ENCODE peak calls at places on chromosomes 11 and 22, in six cellular contexts. G, A, D, O, E and M are unnamed samples.
A peak's percentile ranks its signal among the peaks of the same experiment; 100 is the strongest.

GRCh38 chr11:128713595-128713994 is 19.7 kb downstream of the FLI1 start:
- DNase-seq in G (no peak), E (no peak), D (no peak), A (no peak), O (no peak), M (no peak)

GRCh38 chr22:24198682-24199052 is 17.4 kb downstream of the SUSD2 start:
- DNase-seq in E (no peak), O (no peak), A (no peak), D (no peak), G (no peak), M (no peak)

GRCh38 chr11:77205467-77206263 is 77.6 kb downstream of the MYO7A start:
- DNase-seq in G (no peak), E (no peak), A (no peak), O (no peak), D (no peak), M (no peak)

GRCh38 chr22:42214625-42215415 is 55.6 kb downstream of the TCF20 start:
- DNase-seq in A (no peak), D (no peak), E (no peak), O (no peak), G (no peak), M (no peak)

GRCh38 chr11:69092263-69092662 is 43.5 kb downstream of the TPCN2 start:
- DNase-seq in A (no peak), G (no peak), E (no peak), O (no peak), D (no peak), M (no peak)

GRCh38 chr22:36510966-36511881 is 4.4 kb upstream of the FOXRED2 start:
- DNase-seq in E (no peak), O (no peak), D (peak; percentile 54), G (peak; percentile 34), A (no peak), M (no peak)

GRCh38 chr11:134404485-134405341 is 7.3 kb downstream of the B3GAT1 start:
- DNase-seq in O (no peak), E (no peak), A (no peak), G (no peak), D (no peak), M (no peak)

GRCh38 chr22:50507421-50507990 is at the start of gene LMF2:
- DNase-seq in A (no peak), D (peak; percentile 56), E (no peak), O (no peak), G (no peak), M (no peak)

GRCh38 chr11:119206512-119207299 is 567 bp downstream of the CBL start:
- DNase-seq in A (no peak), O (no peak), G (peak; percentile 69), E (no peak), D (no peak), M (peak; percentile 13)

GRCh38 chr22:29724843-29725242 is 5.0 kb downstream of the CABP7 start:
- DNase-seq in E (no peak), A (no peak), O (no peak), D (no peak), G (no peak), M (no peak)

GRCh38 chr22:40329021-40329456 is 17.3 kb upstream of the ADSL start:
- DNase-seq in D (no peak), E (no peak), A (no peak), G (peak; percentile 71), O (no peak), M (no peak)

GRCh38 chr11:63855975-63856374 is 17.1 kb downstream of the MARK2 start:
- DNase-seq in O (no peak), G (no peak), D (peak; percentile 68), A (no peak), E (no peak), M (no peak)

GRCh38 chr11:82858556-82859091 is 41.6 kb downstream of the PRCP start:
- DNase-seq in E (no peak), G (no peak), D (no peak), A (no peak), O (no peak), M (no peak)

GRCh38 chr22:22576244-22576988 is 17.4 kb upstream of the PRAME start:
- DNase-seq in O (no peak), E (no peak), G (peak; percentile 96), A (peak; percentile 29), D (peak; percentile 32), M (peak; percentile 25)

GRCh38 chr11:65087216-65087615 is 3.2 kb downstream of the ZFPL1 start:
- DNase-seq in E (no peak), G (no peak), D (no peak), O (no peak), A (no peak), M (no peak)

GRCh38 chr11:40302669-40303068 is 1156.8 kb downstream of the LRRC4C start:
- DNase-seq in A (no peak), G (no peak), E (no peak), D (no peak), O (no peak), M (no peak)

GRCh38 chr22:21943571-21944448 is 8.8 kb downstream of the PPM1F start:
- DNase-seq in A (no peak), O (no peak), G (no peak), D (no peak), E (no peak), M (no peak)

GRCh38 chr11:125141178-125141577 is 23.4 kb upstream of the PKNOX2 start:
- DNase-seq in O (no peak), E (no peak), G (no peak), D (no peak), A (no peak), M (no peak)

GRCh38 chr22:31951201-31952093 is 7.1 kb downstream of the YWHAH start:
- DNase-seq in E (no peak), G (no peak), D (no peak), O (no peak), A (no peak), M (no peak)

GRCh38 chr11:36257351-36257750 is 31.9 kb downstream of the COMMD9 start:
- DNase-seq in O (no peak), E (no peak), A (no peak), D (no peak), G (no peak), M (no peak)

GRCh38 chr22:37095113-37095512 is 14.4 kb downstream of the TMPRSS6 start:
- DNase-seq in D (no peak), G (no peak), A (no peak), O (no peak), E (no peak), M (no peak)

GRCh38 chr11:59578369-59578768 is 37.2 kb downstream of the OSBP start:
- DNase-seq in O (no peak), D (no peak), G (no peak), A (no peak), E (no peak), M (no peak)

GRCh38 chr11:34055218-34056000 is 3.9 kb downstream of the CAPRIN1 start:
- DNase-seq in G (no peak), O (no peak), D (no peak), A (no peak), E (no peak), M (no peak)

GRCh38 chr11:115682901-115683300 is 178.7 kb upstream of the CADM1 start:
- DNase-seq in A (no peak), G (no peak), D (no peak), E (no peak), O (no peak), M (no peak)

GRCh38 chr11:119067371-119068222 is at the start of gene VPS11:
- DNase-seq in E (peak; percentile 87), O (peak; percentile 78), G (peak; percentile 98), A (peak; percentile 86), D (peak; percentile 92), M (peak; percentile 85)

GRCh38 chr11:46351606-46352005 is 4.3 kb downstream of the DGKZ start:
- DNase-seq in G (no peak), O (no peak), A (no peak), E (no peak), D (no peak), M (no peak)

GRCh38 chr11:16767957-16768356 is 29.5 kb downstream of the C11orf58 start:
- DNase-seq in G (no peak), O (no peak), D (no peak), A (no peak), E (no peak), M (no peak)

GRCh38 chr22:47610281-47610680 is 847.8 kb downstream of the TBC1D22A start:
- DNase-seq in O (no peak), E (no peak), G (no peak), A (no peak), D (no peak), M (no peak)

GRCh38 chr11:93740031-93740801 is 1.1 kb downstream of the TAF1D start:
- DNase-seq in E (no peak), G (no peak), D (peak; percentile 75), O (no peak), A (no peak), M (no peak)

GRCh38 chr22:28034760-28035401 is 115.8 kb upstream of the PITPNB start:
- DNase-seq in D (no peak), O (no peak), E (no peak), A (no peak), G (peak; percentile 67), M (no peak)

GRCh38 chr11:76033699-76034098 is 172.6 kb downstream of the WNT11 start:
- DNase-seq in A (no peak), E (no peak), D (no peak), G (no peak), O (peak; percentile 16), M (no peak)

GRCh38 chr11:76041208-76041607 is 165.1 kb downstream of the WNT11 start:
- DNase-seq in A (no peak), D (no peak), O (no peak), G (no peak), E (no peak), M (no peak)

GRCh38 chr11:76035020-76035419 is 171.3 kb downstream of the WNT11 start:
- DNase-seq in A (no peak), D (no peak), O (no peak), E (no peak), G (no peak), M (no peak)

GRCh38 chr11:76038608-76039007 is 167.7 kb downstream of the WNT11 start:
- DNase-seq in O (no peak), D (no peak), E (no peak), G (no peak), A (no peak), M (no peak)
- TF ChIP-seq ZNF274 in O (no peak), D (no peak), E (no peak), G (no peak), A (no peak), M (no peak)

DNA sequence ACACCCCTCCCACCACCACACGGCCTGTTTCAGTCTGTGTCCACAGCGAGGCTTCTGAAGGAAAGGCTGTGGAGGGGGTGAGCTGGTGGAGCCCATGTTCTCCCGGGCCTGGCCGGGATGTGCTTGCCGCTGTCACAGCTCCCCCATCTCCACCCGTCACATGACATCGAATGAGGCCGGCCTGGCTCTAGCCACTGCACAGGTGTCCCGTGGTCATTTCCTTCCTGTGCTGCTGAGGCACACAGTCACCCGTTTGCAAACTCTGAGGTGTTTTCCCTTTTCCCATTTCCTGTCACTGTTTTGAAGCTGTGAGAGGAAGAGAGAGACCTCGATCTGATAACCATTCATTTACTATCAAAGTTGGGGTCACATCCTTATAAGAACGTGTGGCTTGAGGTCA is 55.7 kb upstream of the CLDN5 start:
- DNase-seq in G (peak; percentile 45), O (peak; percentile 7), E (no peak), D (no peak), A (no peak), M (no peak)
- TF ChIP-seq ZNF274 in G (no peak), O (no peak), E (no peak), D (no peak), A (no peak), M (no peak)

GRCh38 chr11:12725863-12726666 is 51.8 kb downstream of the TEAD1 start:
- DNase-seq in E (no peak), A (peak; percentile 48), G (peak; percentile 63), O (no peak), D (no peak), M (no peak)
- TF ChIP-seq ZNF274 in E (no peak), A (no peak), G (no peak), O (no peak), D (no peak), M (no peak)

GRCh38 chr11:72856551-72857342 is 42.5 kb downstream of the ATG16L2 start:
- DNase-seq in O (no peak), D (no peak), E (no peak), A (no peak), G (no peak), M (no peak)
- TF ChIP-seq ZNF274 in O (no peak), D (no peak), E (no peak), A (no peak), G (no peak), M (no peak)